ENCODE peak calls at places on chromosome 13, in ten cellular contexts. K, A, J, F, H, C, T, D, P and I are unnamed samples.
A peak's percentile ranks its signal among the peaks of the same experiment; 100 is the strongest.

GRCh38 chr13:31909889-31910551 is 121.6 kb upstream of the FRY start:
- DNase-seq in K (peak; percentile 91), A (peak; percentile 80), J (no peak), F (peak; percentile 77), H (peak; percentile 20), C (peak; percentile 60), T (peak; percentile 54), D (peak; percentile 42), P (peak; percentile 41), I (peak; percentile 43)

GRCh38 chr13:69389899-69390298 is 717.7 kb upstream of the ATXN8OS start:
- DNase-seq in K (no peak), A (peak; percentile 64), J (no peak), F (peak; percentile 0), H (no peak), C (no peak), T (no peak), D (no peak), P (no peak), I (peak; percentile 6)

GRCh38 chr13:51803018-51803417 is 945 bp downstream of the DHRS12 start:
- DNase-seq in K (no peak), A (no peak), J (no peak), F (no peak), H (peak; percentile 38), C (no peak), T (no peak), D (no peak), P (no peak), I (no peak)

GRCh38 chr13:47004552-47004951 is 107.7 kb upstream of the HTR2A start:
- DNase-seq in K (no peak), A (no peak), J (no peak), F (peak; percentile 38), H (no peak), C (no peak), T (no peak), D (no peak), P (no peak), I (no peak)

GRCh38 chr13:79451500-79451962 is 29.4 kb upstream of the NDFIP2 start:
- DNase-seq in K (peak; percentile 77), A (peak; percentile 71), J (peak; percentile 56), F (peak; percentile 96), H (no peak), C (no peak), T (peak; percentile 69), D (peak; percentile 74), P (no peak), I (peak; percentile 61)

GRCh38 chr13:105627270-105627669 is 908.2 kb downstream of the EFNB2 start:
- DNase-seq in K (peak; percentile 63), A (peak; percentile 7), J (no peak), F (no peak), H (no peak), C (no peak), T (no peak), D (no peak), P (no peak), I (no peak)

GRCh38 chr13:51770681-51771417 is 33.1 kb downstream of the DHRS12 start:
- DNase-seq in K (no peak), A (no peak), J (no peak), F (no peak), H (no peak), C (no peak), T (no peak), D (no peak), P (no peak), I (no peak)

GRCh38 chr13:112657850-112658445 is 31.9 kb upstream of the ATP11A start:
- DNase-seq in K (peak; percentile 46), A (peak; percentile 28), J (no peak), F (peak; percentile 22), H (no peak), C (no peak), T (peak; percentile 29), D (no peak), P (no peak), I (no peak)

GRCh38 chr13:31049833-31050232 is 111.9 kb downstream of the HSPH1 start:
- DNase-seq in K (no peak), A (no peak), J (no peak), F (no peak), H (no peak), C (no peak), T (no peak), D (no peak), P (no peak), I (no peak)

GRCh38 chr13:52387721-52388120 is 18.3 kb downstream of the THSD1 start:
- DNase-seq in K (no peak), A (no peak), J (no peak), F (no peak), H (no peak), C (no peak), T (no peak), D (no peak), P (no peak), I (no peak)

GRCh38 chr13:20044086-20044485 is 85.6 kb downstream of the ZMYM2 start:
- DNase-seq in K (no peak), A (no peak), J (no peak), F (no peak), H (no peak), C (no peak), T (no peak), D (no peak), P (no peak), I (no peak)

GRCh38 chr13:41470187-41470586 is 12.8 kb downstream of the RGCC start:
- DNase-seq in K (no peak), A (no peak), J (no peak), F (no peak), H (no peak), C (no peak), T (no peak), D (no peak), P (no peak), I (no peak)

GRCh38 chr13:95698047-95698749 is 21.3 kb downstream of the DNAJC3 start:
- DNase-seq in K (no peak), A (no peak), J (no peak), F (peak; percentile 24), H (no peak), C (no peak), T (no peak), D (no peak), P (peak; percentile 12), I (no peak)

GRCh38 chr13:98507060-98507797 is 69.7 kb downstream of the STK24 start:
- DNase-seq in K (peak; percentile 52), A (peak; percentile 45), J (peak; percentile 58), F (peak; percentile 27), H (peak; percentile 52), C (no peak), T (peak; percentile 53), D (no peak), P (no peak), I (no peak)
- H3K4me3 ChIP-seq in K (no peak overlapping the region), A (no peak overlapping the region), J (no peak overlapping the region), F (no peak overlapping the region), H (no peak overlapping the region), C (no peak overlapping the region), T (no peak overlapping the region), D (no peak overlapping the region), P (no peak overlapping the region), I (no peak overlapping the region)

DNA sequence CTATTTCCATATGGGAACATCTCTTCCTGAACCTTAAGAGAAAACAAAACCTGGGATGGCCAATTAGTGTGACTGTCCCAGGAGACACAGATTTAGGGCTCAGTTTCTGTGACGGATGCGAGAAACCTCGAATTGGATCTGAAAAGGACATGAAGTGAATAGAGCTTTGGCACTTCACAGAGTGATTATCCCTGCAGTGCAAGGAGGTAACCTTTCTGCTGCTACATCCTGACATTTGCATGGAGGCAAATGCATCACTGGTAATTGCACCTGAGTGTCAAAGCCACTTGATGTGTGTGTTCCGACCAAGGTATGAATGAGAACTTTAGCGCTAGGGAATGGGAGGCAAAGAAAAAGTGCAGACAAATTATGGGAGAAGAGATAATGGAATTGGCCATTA is 442.3 kb upstream of the KLF12 start:
- DNase-seq in K (no peak), A (no peak), J (no peak), F (no peak), H (no peak), C (no peak), T (no peak), D (no peak), P (no peak), I (no peak)
- H3K4me3 ChIP-seq in K (no peak overlapping the region), A (no peak overlapping the region), J (no peak overlapping the region), F (no peak overlapping the region), H (no peak overlapping the region), C (no peak overlapping the region), T (no peak overlapping the region), D (no peak overlapping the region), P (no peak overlapping the region), I (no peak overlapping the region)

GRCh38 chr13:110760611-110761010 is 47.1 kb downstream of the ING1 start:
- DNase-seq in K (no peak), A (no peak), J (no peak), F (no peak), H (no peak), C (no peak), T (no peak), D (no peak), P (no peak), I (no peak)

GRCh38 chr13:110757296-110757695 is 43.8 kb downstream of the ING1 start:
- DNase-seq in K (no peak), A (no peak), J (no peak), F (no peak), H (no peak), C (no peak), T (no peak), D (no peak), P (no peak), I (no peak)

GRCh38 chr13:110759710-110760109 is 46.2 kb downstream of the ING1 start:
- DNase-seq in K (peak; percentile 3), A (peak; percentile 62), J (no peak), F (peak; percentile 94), H (no peak), C (no peak), T (no peak), D (no peak), P (no peak), I (no peak)

GRCh38 chr13:110758195-110758594 is 44.7 kb downstream of the ING1 start:
- DNase-seq in K (peak; percentile 30), A (peak; percentile 50), J (no peak), F (peak; percentile 65), H (no peak), C (no peak), T (peak; percentile 4), D (no peak), P (no peak), I (no peak)

GRCh38 chr13:110756268-110756667 is 42.8 kb downstream of the ING1 start:
- DNase-seq in K (peak; percentile 5), A (peak; percentile 71), J (no peak), F (peak; percentile 71), H (no peak), C (no peak), T (peak; percentile 35), D (no peak), P (no peak), I (no peak)
- H3K4me3 ChIP-seq in K (no peak overlapping the region), A (no peak overlapping the region), J (no peak overlapping the region), F (no peak overlapping the region), H (no peak overlapping the region), C (no peak overlapping the region), T (no peak overlapping the region), D (no peak overlapping the region), P (no peak overlapping the region), I (no peak overlapping the region)

DNA sequence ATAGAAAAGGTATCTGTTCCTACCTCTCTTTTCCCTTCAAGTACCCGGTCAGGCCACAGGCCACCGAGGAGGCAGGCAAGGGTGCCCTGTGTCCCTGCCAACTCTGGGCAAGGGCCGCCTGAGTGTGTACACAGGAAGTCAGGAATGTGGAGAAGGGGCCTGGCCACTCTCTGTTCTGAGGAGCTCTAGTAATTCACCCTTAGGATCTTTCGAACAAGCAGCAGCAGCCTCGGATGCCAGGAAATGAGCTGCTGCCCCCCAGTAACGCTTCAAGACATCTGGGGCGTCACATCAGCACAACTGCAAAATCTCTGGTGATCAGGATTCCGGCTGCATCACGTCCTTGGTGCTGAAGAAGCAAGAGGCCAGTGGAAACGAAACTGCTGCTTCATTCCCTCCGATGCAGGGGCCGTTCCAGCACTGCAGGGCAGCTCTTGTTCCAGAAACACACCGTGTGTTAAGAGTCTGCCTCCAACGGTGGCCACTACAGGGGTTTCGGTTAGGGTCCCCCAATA is 2.0 kb downstream of the RAB20 start:
- DNase-seq in K (no peak), A (peak; percentile 58), J (peak; percentile 86), F (no peak), H (peak; percentile 48), C (no peak), T (no peak), D (no peak), P (no peak), I (no peak)
- H3K4me3 ChIP-seq in K (peak overlapping the region; percentile 91), A (peak overlapping the region; percentile 57), J (peak overlapping the region; percentile 7), F (no peak overlapping the region), H (peak overlapping the region; percentile 1), C (no peak overlapping the region), T (no peak overlapping the region), D (no peak overlapping the region), P (no peak overlapping the region), I (no peak overlapping the region)